ENCODE peak calls at places on chromosomes 12 and 14, in ten cellular contexts. F, N, O, G, V, H, B, K, J and Z are unnamed samples. For H3K27me3, the result is how much of the 10 kb centered on the place peaks cover.

GRCh38 chr12:108332791-108333382 is 6.2 kb downstream of the CMKLR1 start:
- DNase-seq in F (no peak), N (no peak), O (no peak), G (peak), V (no peak), H (no peak), B (no peak), K (no peak), J (peak), Z (no peak)

GRCh38 chr14:88191605-88192004 is 131.5 kb downstream of the KCNK10 start:
- DNase-seq in F (no peak), N (no peak), O (no peak), G (no peak), V (no peak), H (no peak), B (no peak), K (no peak), J (no peak), Z (no peak)

GRCh38 chr12:28540324-28540714 is 350.1 kb downstream of the CCDC91 start:
- DNase-seq in F (peak), N (no peak), O (no peak), G (no peak), V (no peak), H (no peak), B (no peak), K (no peak), J (peak), Z (no peak)

GRCh38 chr12:57096099-57096572 is 7.2 kb downstream of the NAB2 start:
- DNase-seq in F (no peak), N (no peak), O (peak), G (no peak), V (no peak), H (no peak), B (peak), K (no peak), J (peak), Z (no peak)

GRCh38 chr12:26813812-26814211 is 19.2 kb downstream of the ITPR2 start:
- DNase-seq in F (no peak), N (no peak), O (no peak), G (no peak), V (no peak), H (no peak), B (no peak), K (no peak), J (no peak), Z (no peak)

GRCh38 chr12:124228050-124228711 is 66.7 kb upstream of the RFLNA start:
- DNase-seq in F (no peak), N (no peak), O (no peak), G (no peak), V (no peak), H (no peak), B (no peak), K (no peak), J (no peak), Z (no peak)

GRCh38 chr12:64323476-64324225 is 66.9 kb downstream of the C12orf56 start:
- DNase-seq in F (no peak), N (no peak), O (no peak), G (no peak), V (no peak), H (no peak), B (no peak), K (no peak), J (no peak), Z (no peak)

GRCh38 chr12:80632835-80633234 is 74.6 kb upstream of the MYF6 start:
- DNase-seq in F (no peak), N (peak), O (no peak), G (no peak), V (peak), H (no peak), B (no peak), K (no peak), J (no peak), Z (no peak)

GRCh38 chr14:31949709-31950108 is 127.4 kb upstream of the ARHGAP5 start:
- DNase-seq in F (no peak), N (no peak), O (no peak), G (no peak), V (no peak), H (no peak), B (no peak), K (no peak), J (no peak), Z (no peak)

GRCh38 chr12:52929538-52929937 is 19.4 kb upstream of the KRT18 start:
- DNase-seq in F (no peak), N (no peak), O (no peak), G (no peak), V (no peak), H (no peak), B (no peak), K (no peak), J (no peak), Z (no peak)

GRCh38 chr12:116062698-116063097 is 214.8 kb downstream of the MED13L start:
- DNase-seq in F (no peak), N (no peak), O (no peak), G (no peak), V (no peak), H (no peak), B (no peak), K (no peak), J (no peak), Z (no peak)

GRCh38 chr14:66974397-66975025 is 214.7 kb upstream of the GARIN2 start:
- DNase-seq in F (peak), N (no peak), O (no peak), G (no peak), V (no peak), H (no peak), B (no peak), K (no peak), J (peak), Z (no peak)

GRCh38 chr12:15227004-15227679 is 5.9 kb upstream of the RERG start:
- DNase-seq in F (peak), N (peak), O (peak), G (peak), V (peak), H (peak), B (no peak), K (peak), J (peak), Z (no peak)

GRCh38 chr12:14390885-14391530 is 25.5 kb downstream of the ATF7IP start:
- DNase-seq in F (no peak), N (no peak), O (no peak), G (no peak), V (no peak), H (no peak), B (no peak), K (no peak), J (no peak), Z (no peak)

GRCh38 chr12:19819231-19819630 is 379.9 kb downstream of the AEBP2 start:
- DNase-seq in F (no peak), N (no peak), O (no peak), G (no peak), V (no peak), H (no peak), B (no peak), K (no peak), J (peak), Z (no peak)

GRCh38 chr14:90675399-90675798 is 140.8 kb downstream of the TTC7B start:
- DNase-seq in F (peak), N (no peak), O (no peak), G (peak), V (no peak), H (no peak), B (no peak), K (no peak), J (peak), Z (no peak)

GRCh38 chr12:41288188-41288811 is 100.2 kb downstream of the PDZRN4 start:
- DNase-seq in F (no peak), N (no peak), O (no peak), G (no peak), V (no peak), H (no peak), B (no peak), K (no peak), J (no peak), Z (no peak)

GRCh38 chr14:96109956-96110355 is 70.8 kb downstream of the C14orf132 start:
- DNase-seq in F (no peak), N (no peak), O (no peak), G (no peak), V (no peak), H (no peak), B (no peak), K (no peak), J (no peak), Z (no peak)

GRCh38 chr14:52937869-52938268 is 13.0 kb downstream of the FERMT2 start:
- DNase-seq in F (no peak), N (no peak), O (no peak), G (no peak), V (no peak), H (no peak), B (no peak), K (no peak), J (no peak), Z (no peak)

GRCh38 chr12:118190266-118190665 is 54.3 kb downstream of the PEBP1 start:
- DNase-seq in F (peak), N (peak), O (no peak), G (no peak), V (no peak), H (no peak), B (no peak), K (no peak), J (peak), Z (no peak)

GRCh38 chr12:52521581-52522266 is 1.5 kb upstream of the KRT5 start:
- DNase-seq in F (peak), N (no peak), O (no peak), G (no peak), V (no peak), H (no peak), B (no peak), K (no peak), J (peak), Z (no peak)

GRCh38 chr14:35236806-35237205 is 55.4 kb upstream of the PSMA6 start:
- DNase-seq in F (no peak), N (no peak), O (no peak), G (no peak), V (no peak), H (no peak), B (no peak), K (no peak), J (no peak), Z (no peak)

GRCh38 chr14:33375781-33376180 is 437.1 kb downstream of the NPAS3 start:
- DNase-seq in F (peak), N (no peak), O (no peak), G (no peak), V (no peak), H (no peak), B (no peak), K (no peak), J (peak), Z (no peak)

GRCh38 chr14:21796912-21797311 is 123.3 kb upstream of the OR4E1 start:
- DNase-seq in F (no peak), N (peak), O (no peak), G (no peak), V (no peak), H (no peak), B (no peak), K (peak), J (peak), Z (no peak)

GRCh38 chr12:117216686-117217085 is 26.4 kb upstream of the FBXO21 start:
- DNase-seq in F (no peak), N (no peak), O (no peak), G (no peak), V (no peak), H (no peak), B (no peak), K (no peak), J (no peak), Z (no peak)

GRCh38 chr14:92282669-92283068 is 40.3 kb upstream of the SLC24A4 start:
- DNase-seq in F (no peak), N (no peak), O (no peak), G (no peak), V (no peak), H (no peak), B (no peak), K (no peak), J (no peak), Z (no peak)

GRCh38 chr14:92277031-92277430 is 45.9 kb upstream of the SLC24A4 start:
- DNase-seq in F (no peak), N (no peak), O (no peak), G (no peak), V (no peak), H (no peak), B (no peak), K (no peak), J (no peak), Z (no peak)

DNA sequence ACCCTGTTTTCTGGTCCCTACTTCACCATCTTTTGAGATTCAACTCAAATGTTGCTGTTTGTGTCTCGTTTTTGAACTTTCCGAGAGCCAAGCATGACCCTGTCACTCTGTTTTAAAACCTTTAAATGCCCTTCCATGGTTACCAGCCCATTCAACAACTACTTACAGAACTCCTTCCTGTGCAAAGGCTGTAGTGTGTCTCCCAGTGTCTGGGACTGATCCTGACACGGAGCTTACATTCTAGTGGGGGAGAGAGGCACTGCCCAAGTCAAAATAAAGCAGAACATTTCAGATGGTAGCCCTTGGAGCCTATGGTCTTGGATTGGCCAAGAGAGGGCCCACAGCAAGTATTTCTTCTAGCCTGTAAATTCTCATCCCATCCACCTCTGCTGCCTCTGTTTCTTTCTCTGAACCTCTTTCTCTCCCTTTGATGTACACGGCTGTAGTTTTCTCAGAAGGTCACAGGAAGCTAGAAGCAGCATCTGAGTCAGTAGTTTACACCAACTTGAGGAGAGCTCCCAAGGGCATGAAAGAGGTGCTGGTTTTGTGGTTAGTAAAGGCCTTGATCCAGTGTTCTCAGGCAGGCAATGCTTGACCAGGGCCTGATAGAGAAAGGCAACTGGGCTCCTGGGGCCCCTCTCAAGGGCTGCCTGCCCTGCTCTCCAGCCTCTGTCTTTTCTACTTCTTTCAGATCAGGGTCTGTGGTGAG is 42.3 kb upstream of the SLC24A4 start:
- DNase-seq in F (no peak), N (no peak), O (no peak), G (no peak), V (no peak), H (peak), B (no peak), K (no peak), J (no peak), Z (no peak)
- H3K27ac ChIP-seq in F (no peak), N (no peak), O (no peak), G (no peak), V (no peak), H (peak), B (no peak), K (no peak), J (no peak), Z (no peak)

GRCh38 chr14:69687963-69688649 is 76.7 kb downstream of the SUSD6 start:
- DNase-seq in F (no peak), N (no peak), O (no peak), G (no peak), V (no peak), H (no peak), B (no peak), K (no peak), J (no peak), Z (no peak)
- TF ChIP-seq CTCF in F (no peak), N (no peak), O (no peak), G (no peak), V (no peak), H (no peak), B (no peak), K (no peak), J (no peak), Z (no peak)

DNA sequence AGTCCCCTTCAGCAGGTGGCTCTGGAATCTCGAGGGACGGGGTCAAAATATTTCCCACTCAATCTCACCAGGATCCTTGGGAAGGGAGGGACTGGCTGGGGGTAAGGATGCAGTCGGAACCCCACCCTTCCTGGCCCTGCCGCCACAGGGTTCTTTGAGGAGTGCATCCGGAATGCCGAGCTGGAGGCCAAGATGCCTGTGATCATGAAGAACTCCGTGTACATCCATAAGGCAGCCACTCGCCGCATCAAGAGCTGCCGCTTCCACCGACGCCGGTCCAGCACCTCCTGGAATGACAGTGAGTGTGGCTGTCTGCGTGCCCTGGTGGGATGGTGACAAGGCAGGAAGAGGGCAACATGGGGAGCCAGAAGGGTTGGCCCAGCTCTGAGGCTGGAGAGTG is 43.1 kb downstream of the PLEKHD1 start:
- DNase-seq in F (no peak), N (no peak), O (no peak), G (no peak), V (no peak), H (no peak), B (no peak), K (no peak), J (no peak), Z (no peak)
- H3K27me3 ChIP-seq in F (under half), N (under half), O (under half), G (under half), V (under half), H (under half), B (under half), K (under half), J (under half), Z (half or more)

DNA sequence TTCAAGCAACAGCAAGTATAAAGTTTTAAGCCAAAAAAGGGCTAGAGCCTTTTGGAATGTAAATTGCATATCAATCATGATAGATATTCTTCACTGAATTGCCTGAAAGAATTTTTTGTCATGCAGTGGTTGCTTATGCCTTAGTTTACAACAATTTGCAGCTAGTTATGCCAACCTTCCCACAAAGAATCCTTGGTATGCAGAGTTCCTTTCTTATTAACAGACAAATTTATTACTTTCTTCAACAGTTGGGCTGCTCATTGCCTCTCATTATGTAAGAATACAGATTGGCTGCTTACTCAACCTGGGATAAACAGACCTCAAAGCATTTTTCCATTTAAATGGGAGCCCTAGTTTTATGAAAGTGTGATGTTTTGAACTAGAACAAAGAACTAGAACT is 129.2 kb upstream of the PPFIA2 start:
- DNase-seq in F (peak), N (no peak), O (no peak), G (no peak), V (no peak), H (no peak), B (no peak), K (no peak), J (peak), Z (no peak)
- H3K27ac ChIP-seq in F (no peak), N (no peak), O (no peak), G (no peak), V (no peak), H (no peak), B (no peak), K (no peak), J (no peak), Z (no peak)

GRCh38 chr14:85701763-85702162 is 171.8 kb downstream of the FLRT2 start:
- DNase-seq in F (peak), N (no peak), O (no peak), G (no peak), V (no peak), H (peak), B (no peak), K (no peak), J (no peak), Z (no peak)

GRCh38 chr14:85702191-85702590 is 172.2 kb downstream of the FLRT2 start:
- DNase-seq in F (no peak), N (no peak), O (no peak), G (no peak), V (no peak), H (no peak), B (no peak), K (no peak), J (peak), Z (no peak)

GRCh38 chr14:85701116-85701515 is 171.2 kb downstream of the FLRT2 start:
- DNase-seq in F (no peak), N (no peak), O (no peak), G (no peak), V (no peak), H (peak), B (no peak), K (no peak), J (no peak), Z (no peak)

DNA sequence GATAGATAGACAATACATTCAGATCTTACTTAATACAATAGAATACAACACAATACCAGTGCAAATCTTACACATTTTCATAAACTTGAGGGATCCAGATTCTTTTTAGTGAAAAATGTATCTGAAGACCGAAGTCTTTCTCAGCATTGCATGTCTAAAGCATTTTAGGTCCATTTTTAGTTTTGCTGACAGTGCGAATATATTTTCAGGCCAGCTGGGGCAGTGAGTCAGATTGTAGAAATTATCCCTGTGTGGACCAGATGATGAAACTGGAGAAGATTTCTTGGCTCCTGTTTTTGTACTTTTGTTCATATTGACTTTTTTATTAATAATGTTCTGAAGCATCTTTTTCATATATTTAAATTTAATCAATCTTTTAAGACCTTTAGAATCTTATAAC is 173.0 kb downstream of the FLRT2 start:
- DNase-seq in F (peak), N (no peak), O (no peak), G (no peak), V (no peak), H (peak), B (no peak), K (no peak), J (peak), Z (no peak)
- TF ChIP-seq CTCF in F (no peak), N (no peak), O (no peak), G (no peak), V (no peak), H (no peak), B (no peak), K (no peak), J (no peak), Z (no peak)

GRCh38 chr14:36655054-36655381 is 6.6 kb upstream of the PAX9 start:
- DNase-seq in F (no peak), N (peak), O (no peak), G (no peak), V (no peak), H (no peak), B (no peak), K (no peak), J (no peak), Z (no peak)

GRCh38 chr14:36654185-36655053 is 7.2 kb upstream of the PAX9 start:
- DNase-seq in F (no peak), N (peak), O (no peak), G (no peak), V (no peak), H (no peak), B (no peak), K (no peak), J (no peak), Z (no peak)

GRCh38 chr14:36649872-36650650 is 11.6 kb upstream of the PAX9 start:
- DNase-seq in F (no peak), N (no peak), O (no peak), G (no peak), V (no peak), H (no peak), B (no peak), K (no peak), J (no peak), Z (no peak)

GRCh38 chr14:36653412-36653811 is 8.2 kb upstream of the PAX9 start:
- DNase-seq in F (no peak), N (no peak), O (no peak), G (no peak), V (no peak), H (no peak), B (no peak), K (no peak), J (no peak), Z (no peak)

GRCh38 chr14:36652542-36653201 is 9.0 kb upstream of the PAX9 start:
- DNase-seq in F (no peak), N (no peak), O (no peak), G (no peak), V (no peak), H (no peak), B (no peak), K (no peak), J (no peak), Z (no peak)
- H3K27me3 ChIP-seq in F (half or more), N (half or more), O (under half), G (half or more), V (half or more), H (under half), B (under half), K (under half), J (half or more), Z (half or more)